ENCODE peak calls at places on chromosomes 5 and 9, in seven cellular contexts. L is retinal pigment epithelial cell, F is bronchial epithelial cell, V is GM13976, Z is nephron progenitor cell, Q is heart right ventricle, I is mesothelial cell of epicardium. S is an unnamed sample.

GRCh38 chr9:21542780-21543179 is 60.7 kb upstream of the IFNE start:
- DNase-seq in L (no peak), F (no peak), V (no peak), Z (no peak), Q (no peak), I (no peak), S (no peak)

GRCh38 chr9:72333758-72334157 is 31.2 kb downstream of the ZFAND5 start:
- DNase-seq in L (no peak), F (no peak), V (no peak), Z (no peak), Q (no peak), I (no peak), S (no peak)

GRCh38 chr5:125227333-125228075 is 481.1 kb upstream of the ZNF608 start:
- DNase-seq in L (no peak), F (peak), V (no peak), Z (peak), Q (peak), I (no peak), S (no peak)

GRCh38 chr9:131804826-131805225 is 65.0 kb upstream of the RAPGEF1 start:
- DNase-seq in L (no peak), F (no peak), V (no peak), Z (no peak), Q (no peak), I (no peak), S (no peak)

GRCh38 chr5:60487466-60487865 is 212.5 kb downstream of the DEPDC1B start:
- DNase-seq in L (peak), F (no peak), V (no peak), Z (no peak), Q (no peak), I (no peak), S (no peak)

GRCh38 chr5:110038297-110038997 is 348.7 kb downstream of the MAN2A1 start:
- DNase-seq in L (no peak), F (no peak), V (no peak), Z (no peak), Q (no peak), I (no peak), S (no peak)

GRCh38 chr5:72522607-72523006 is 15.4 kb upstream of the ZNF366 start:
- DNase-seq in L (no peak), F (no peak), V (no peak), Z (no peak), Q (no peak), I (no peak), S (no peak)

GRCh38 chr5:140351609-140352334 is 5.4 kb upstream of the HBEGF start:
- DNase-seq in L (peak), F (peak), V (peak), Z (peak), Q (peak), I (peak), S (peak)

GRCh38 chr5:62938927-62939326 is 360.3 kb downstream of the LRRC70 start:
- DNase-seq in L (no peak), F (no peak), V (no peak), Z (no peak), Q (no peak), I (no peak), S (no peak)

GRCh38 chr5:157924490-157924889 is 65.5 kb upstream of the CLINT1 start:
- DNase-seq in L (no peak), F (no peak), V (no peak), Z (no peak), Q (no peak), I (no peak), S (no peak)

GRCh38 chr5:91840412-91840811 is 457.3 kb upstream of the ARRDC3 start:
- DNase-seq in L (peak), F (no peak), V (no peak), Z (no peak), Q (no peak), I (no peak), S (no peak)

GRCh38 chr9:108207611-108208051 is 648.2 kb downstream of the ACTL7B start:
- DNase-seq in L (no peak), F (no peak), V (no peak), Z (no peak), Q (no peak), I (no peak), S (no peak)
- TF ChIP-seq CTCF in L (no peak), F (no peak), V (no peak), Z (no peak), Q (no peak), I (no peak), S (no peak)

DNA sequence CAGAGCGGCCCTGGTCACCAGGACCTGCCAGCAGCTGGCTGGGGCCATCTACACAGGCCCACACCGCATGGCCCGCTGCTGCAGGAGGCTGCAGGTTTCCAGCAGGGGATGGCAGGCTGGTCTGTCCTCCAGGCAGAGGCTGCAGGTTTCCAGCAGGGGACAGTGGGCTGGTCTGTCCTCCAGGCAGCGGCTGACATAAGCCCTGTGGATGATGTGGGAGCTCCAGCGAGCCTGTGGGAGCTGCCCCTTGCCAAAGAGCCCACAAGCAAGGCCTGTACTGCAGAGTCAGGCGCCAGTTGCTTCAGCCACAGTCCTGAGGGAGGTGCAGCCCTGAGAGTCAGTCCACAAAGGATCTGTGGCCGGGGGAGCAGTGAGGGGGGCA is 18.5 kb downstream of the TPPP start:
- DNase-seq in L (no peak), F (no peak), V (no peak), Z (no peak), Q (peak), I (no peak), S (no peak)
- TF ChIP-seq CTCF in L (no peak), F (peak), V (no peak), Z (no peak), Q (no peak), I (no peak), S (no peak)

GRCh38 chr9:69204378-69204777 is 30.3 kb downstream of the TJP2 start:
- DNase-seq in L (no peak), F (no peak), V (no peak), Z (no peak), Q (no peak), I (no peak), S (no peak)

GRCh38 chr9:69206047-69206446 is 32.0 kb downstream of the TJP2 start:
- DNase-seq in L (no peak), F (no peak), V (no peak), Z (no peak), Q (no peak), I (no peak), S (no peak)

GRCh38 chr9:69211424-69212036 is 37.5 kb downstream of the TJP2 start:
- DNase-seq in L (no peak), F (no peak), V (no peak), Z (no peak), Q (no peak), I (no peak), S (no peak)

GRCh38 chr9:69204869-69205268 is 30.8 kb downstream of the TJP2 start:
- DNase-seq in L (no peak), F (no peak), V (no peak), Z (no peak), Q (peak), I (no peak), S (no peak)

DNA sequence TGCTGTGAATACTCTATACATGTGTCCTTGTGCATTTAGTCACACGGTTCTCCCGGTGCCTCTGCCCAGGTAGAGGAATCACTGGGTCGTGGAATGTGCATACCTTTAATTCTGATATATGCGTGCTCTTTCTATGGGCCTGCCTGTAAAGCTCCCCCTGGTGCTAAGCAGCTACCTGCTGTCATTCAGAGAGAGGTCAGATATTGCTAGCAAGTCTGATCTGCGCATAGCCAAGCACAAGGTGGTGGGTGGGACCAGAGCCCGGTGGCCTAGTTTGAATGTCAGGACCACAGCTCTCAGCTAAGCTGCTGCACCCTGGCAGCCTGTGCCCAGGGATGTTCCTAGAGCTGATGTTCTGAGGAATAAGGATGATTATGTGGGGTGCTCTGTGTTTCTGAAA is 33.4 kb downstream of the TJP2 start:
- DNase-seq in L (no peak), F (peak), V (no peak), Z (no peak), Q (peak), I (no peak), S (no peak)
- TF ChIP-seq CTCF in L (peak), F (peak), V (no peak), Z (no peak), Q (no peak), I (no peak), S (no peak)

GRCh38 chr5:111673896-111674626 is 82.9 kb downstream of the NREP start:
- DNase-seq in L (no peak), F (no peak), V (no peak), Z (no peak), Q (no peak), I (no peak), S (no peak)

GRCh38 chr5:111668713-111669112 is 88.3 kb downstream of the NREP start:
- DNase-seq in L (no peak), F (peak), V (no peak), Z (no peak), Q (no peak), I (no peak), S (no peak)

GRCh38 chr5:111667128-111667756 is 89.8 kb downstream of the NREP start:
- DNase-seq in L (no peak), F (no peak), V (peak), Z (no peak), Q (no peak), I (no peak), S (peak)

GRCh38 chr5:111672126-111672525 is 84.9 kb downstream of the NREP start:
- DNase-seq in L (no peak), F (no peak), V (no peak), Z (no peak), Q (no peak), I (no peak), S (no peak)

GRCh38 chr5:111670826-111671492 is 86.0 kb downstream of the NREP start:
- DNase-seq in L (no peak), F (peak), V (no peak), Z (no peak), Q (no peak), I (no peak), S (no peak)
- TF ChIP-seq CTCF in L (no peak), F (peak), V (no peak), Z (peak), Q (no peak), I (no peak), S (no peak)

GRCh38 chr5:41636605-41637004 is 126.2 kb upstream of the PLCXD3 start:
- DNase-seq in L (no peak), F (peak), V (no peak), Z (peak), Q (no peak), I (no peak), S (peak)
- TF ChIP-seq CTCF in L (peak), F (peak), V (no peak), Z (peak), Q (peak), I (peak), S (peak)